ENCODE peak calls at places on chromosomes 7 and 10, in four cellular contexts. One of them, this sample, is unnamed. For H3K9me3, the result is how much of the 10 kb centered on the place peaks cover.

GRCh38 chr10:74078037-74078436 is 72.6 kb downstream of the AP3M1 start:
- DNase-seq in sigmoid colon: no peak
- DNase-seq in mammary epithelial cell: no peak
- DNase-seq in ovary: no peak
- DNase-seq in this sample: no peak

GRCh38 chr10:69061305-69062161 is 26.4 kb upstream of the SRGN start:
- DNase-seq in sigmoid colon: peak
- DNase-seq in mammary epithelial cell: peak
- DNase-seq in ovary: peak
- DNase-seq in this sample: peak

GRCh38 chr7:31119249-31119648 is 67.1 kb downstream of the ADCYAP1R1 start:
- DNase-seq in mammary epithelial cell: no peak
- DNase-seq in ovary: no peak
- DNase-seq in sigmoid colon: no peak
- DNase-seq in this sample: no peak

GRCh38 chr7:55092186-55092976 is 73.6 kb downstream of the EGFR start:
- DNase-seq in sigmoid colon: no peak
- DNase-seq in ovary: no peak
- DNase-seq in mammary epithelial cell: no peak
- DNase-seq in this sample: peak

GRCh38 chr7:52771177-52771576 is 264.3 kb upstream of the POM121L12 start:
- DNase-seq in mammary epithelial cell: no peak
- DNase-seq in sigmoid colon: no peak
- DNase-seq in ovary: no peak
- DNase-seq in this sample: no peak

GRCh38 chr10:111890046-111890445 is 293.5 kb downstream of the GPAM start:
- DNase-seq in sigmoid colon: no peak
- DNase-seq in ovary: no peak
- DNase-seq in mammary epithelial cell: no peak
- DNase-seq in this sample: no peak

GRCh38 chr7:75725306-75725705 is 13.4 kb downstream of the HIP1 start:
- DNase-seq in sigmoid colon: no peak
- DNase-seq in ovary: no peak
- DNase-seq in mammary epithelial cell: no peak
- DNase-seq in this sample: no peak

GRCh38 chr7:40306596-40306995 is 171.8 kb downstream of the SUGCT start:
- DNase-seq in mammary epithelial cell: peak
- DNase-seq in ovary: no peak
- DNase-seq in sigmoid colon: no peak
- DNase-seq in this sample: peak

GRCh38 chr10:78316451-78316931 is 282.8 kb downstream of the RPS24 start:
- DNase-seq in ovary: no peak
- DNase-seq in mammary epithelial cell: no peak
- DNase-seq in sigmoid colon: peak
- DNase-seq in this sample: no peak

GRCh38 chr7:111132833-111133232 is 41.9 kb downstream of the LRRN3 start:
- DNase-seq in ovary: no peak
- DNase-seq in sigmoid colon: no peak
- DNase-seq in mammary epithelial cell: peak
- DNase-seq in this sample: no peak

GRCh38 chr10:71650397-71650796 is 69.2 kb downstream of the C10orf105 start:
- DNase-seq in sigmoid colon: no peak
- DNase-seq in ovary: no peak
- DNase-seq in mammary epithelial cell: no peak
- DNase-seq in this sample: no peak

GRCh38 chr7:2103071-2103898 is 129.5 kb downstream of the MAD1L1 start:
- DNase-seq in mammary epithelial cell: no peak
- DNase-seq in ovary: no peak
- DNase-seq in sigmoid colon: no peak
- DNase-seq in this sample: no peak

GRCh38 chr7:69599211-69599878 is 1.1 kb downstream of the AUTS2 start:
- DNase-seq in mammary epithelial cell: no peak
- DNase-seq in ovary: peak
- DNase-seq in sigmoid colon: peak
- DNase-seq in this sample: peak

GRCh38 chr7:932651-932975 is 21.9 kb downstream of the ADAP1 start:
- DNase-seq in mammary epithelial cell: no peak
- DNase-seq in sigmoid colon: no peak
- DNase-seq in ovary: no peak
- DNase-seq in this sample: no peak

GRCh38 chr7:4738711-4739527 is 36.5 kb upstream of the AP5Z1 start:
- DNase-seq in sigmoid colon: peak
- DNase-seq in mammary epithelial cell: no peak
- DNase-seq in ovary: peak
- DNase-seq in this sample: peak

GRCh38 chr10:122876493-122876855 is 2.9 kb downstream of the FAM24B start:
- DNase-seq in sigmoid colon: no peak
- DNase-seq in ovary: no peak
- DNase-seq in mammary epithelial cell: no peak
- DNase-seq in this sample: no peak

GRCh38 chr10:23453465-23453864 is 14.6 kb downstream of the OTUD1 start:
- DNase-seq in mammary epithelial cell: no peak
- DNase-seq in sigmoid colon: no peak
- DNase-seq in ovary: no peak
- DNase-seq in this sample: no peak

GRCh38 chr10:5283305-5284158 is 81.2 kb upstream of the UCN3 start:
- DNase-seq in ovary: peak
- DNase-seq in mammary epithelial cell: peak
- DNase-seq in sigmoid colon: peak
- DNase-seq in this sample: peak

GRCh38 chr10:43806851-43807640 is 158.4 kb upstream of the ZNF32 start:
- DNase-seq in ovary: no peak
- DNase-seq in mammary epithelial cell: no peak
- DNase-seq in sigmoid colon: no peak
- DNase-seq in this sample: no peak

GRCh38 chr7:46490406-46490805 is 569.3 kb upstream of the IGFBP3 start:
- DNase-seq in mammary epithelial cell: no peak
- DNase-seq in sigmoid colon: no peak
- DNase-seq in ovary: no peak
- DNase-seq in this sample: no peak

GRCh38 chr7:68417659-68418058 is 1180.6 kb upstream of the AUTS2 start:
- DNase-seq in mammary epithelial cell: no peak
- DNase-seq in ovary: no peak
- DNase-seq in sigmoid colon: no peak
- DNase-seq in this sample: no peak

GRCh38 chr10:5546891-5547683 is 22.3 kb downstream of the CALML3 start:
- DNase-seq in sigmoid colon: peak
- DNase-seq in ovary: no peak
- DNase-seq in mammary epithelial cell: peak
- DNase-seq in this sample: no peak

GRCh38 chr7:52500796-52501195 is 534.6 kb upstream of the POM121L12 start:
- DNase-seq in sigmoid colon: no peak
- DNase-seq in ovary: no peak
- DNase-seq in mammary epithelial cell: peak
- DNase-seq in this sample: no peak

GRCh38 chr7:123652406-123652805 is 3.3 kb upstream of the LMOD2 start:
- DNase-seq in sigmoid colon: no peak
- DNase-seq in ovary: no peak
- DNase-seq in mammary epithelial cell: no peak
- DNase-seq in this sample: no peak

GRCh38 chr7:80847895-80848294 is 71.0 kb downstream of the SEMA3C start:
- DNase-seq in ovary: no peak
- DNase-seq in sigmoid colon: no peak
- DNase-seq in mammary epithelial cell: no peak
- DNase-seq in this sample: peak

GRCh38 chr7:152025937-152026890 is 740 bp downstream of the GALNT11 start:
- DNase-seq in sigmoid colon: no peak
- DNase-seq in ovary: no peak
- DNase-seq in mammary epithelial cell: peak
- DNase-seq in this sample: no peak

GRCh38 chr10:48430402-48430993 is 124.0 kb downstream of the MAPK8 start:
- DNase-seq in mammary epithelial cell: no peak
- DNase-seq in ovary: no peak
- DNase-seq in sigmoid colon: no peak
- DNase-seq in this sample: no peak

GRCh38 chr10:21495002-21495685 is 30.3 kb downstream of the SKIDA1 start:
- DNase-seq in sigmoid colon: no peak
- DNase-seq in mammary epithelial cell: no peak
- DNase-seq in ovary: peak
- DNase-seq in this sample: no peak

GRCh38 chr10:92590623-92591549 is 2.0 kb upstream of the KIF11 start:
- DNase-seq in mammary epithelial cell: no peak
- DNase-seq in sigmoid colon: no peak
- DNase-seq in ovary: peak
- DNase-seq in this sample: peak

GRCh38 chr10:28881483-28881882 is 204.2 kb downstream of the BAMBI start:
- DNase-seq in sigmoid colon: no peak
- DNase-seq in mammary epithelial cell: no peak
- DNase-seq in ovary: no peak
- DNase-seq in this sample: no peak

GRCh38 chr7:112201421-112201820 is 4.8 kb downstream of the DOCK4 start:
- DNase-seq in ovary: no peak
- DNase-seq in mammary epithelial cell: peak
- DNase-seq in sigmoid colon: no peak
- DNase-seq in this sample: peak

GRCh38 chr10:70683601-70684329 is 11.5 kb downstream of the ADAMTS14 start:
- DNase-seq in sigmoid colon: no peak
- DNase-seq in ovary: no peak
- DNase-seq in mammary epithelial cell: no peak
- DNase-seq in this sample: no peak

GRCh38 chr10:35598379-35598778 is 6.8 kb upstream of the GJD4 start:
- DNase-seq in mammary epithelial cell: no peak
- DNase-seq in sigmoid colon: no peak
- DNase-seq in ovary: no peak
- DNase-seq in this sample: peak

DNA sequence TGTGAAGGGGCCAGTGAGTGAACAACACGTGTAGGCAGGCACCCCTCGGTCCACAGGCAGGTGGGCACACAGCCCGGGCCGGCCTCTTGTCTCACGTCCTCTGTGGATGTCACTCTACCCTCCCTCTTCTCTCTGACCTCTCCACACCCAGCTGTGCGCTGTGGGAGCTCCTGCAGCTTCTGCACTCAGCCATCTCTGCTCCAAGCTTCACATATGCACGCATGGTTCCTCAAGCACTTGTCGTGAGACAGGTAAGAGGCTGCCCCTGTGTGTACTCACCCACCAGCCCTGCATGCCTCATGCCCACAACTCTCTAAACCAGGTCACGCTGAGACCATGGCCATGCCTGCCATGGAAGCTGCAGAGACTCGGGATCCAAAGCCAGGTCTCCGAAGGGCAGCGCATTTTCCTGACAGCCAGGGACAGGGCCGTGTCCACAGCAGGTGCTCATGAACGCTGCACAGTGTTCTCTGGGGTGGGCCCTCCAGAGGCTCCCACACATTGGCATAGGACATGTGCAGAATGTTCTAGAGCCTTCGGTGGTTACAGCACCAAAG is 477.5 kb downstream of the PTPRN2 start:
- DNase-seq in ovary: no peak
- DNase-seq in sigmoid colon: no peak
- DNase-seq in mammary epithelial cell: no peak
- DNase-seq in this sample: no peak
- H3K9me3 ChIP-seq in ovary: under half
- H3K9me3 ChIP-seq in sigmoid colon: under half
- H3K9me3 ChIP-seq in mammary epithelial cell: under half
- H3K9me3 ChIP-seq in this sample: under half

GRCh38 chr7:98740643-98741042 is 123.6 kb downstream of the NPTX2 start:
- DNase-seq in sigmoid colon: no peak
- DNase-seq in mammary epithelial cell: no peak
- DNase-seq in ovary: no peak
- DNase-seq in this sample: no peak

GRCh38 chr7:98748090-98748489 is 121.7 kb downstream of the TMEM130 start:
- DNase-seq in mammary epithelial cell: no peak
- DNase-seq in sigmoid colon: no peak
- DNase-seq in ovary: no peak
- DNase-seq in this sample: no peak

DNA sequence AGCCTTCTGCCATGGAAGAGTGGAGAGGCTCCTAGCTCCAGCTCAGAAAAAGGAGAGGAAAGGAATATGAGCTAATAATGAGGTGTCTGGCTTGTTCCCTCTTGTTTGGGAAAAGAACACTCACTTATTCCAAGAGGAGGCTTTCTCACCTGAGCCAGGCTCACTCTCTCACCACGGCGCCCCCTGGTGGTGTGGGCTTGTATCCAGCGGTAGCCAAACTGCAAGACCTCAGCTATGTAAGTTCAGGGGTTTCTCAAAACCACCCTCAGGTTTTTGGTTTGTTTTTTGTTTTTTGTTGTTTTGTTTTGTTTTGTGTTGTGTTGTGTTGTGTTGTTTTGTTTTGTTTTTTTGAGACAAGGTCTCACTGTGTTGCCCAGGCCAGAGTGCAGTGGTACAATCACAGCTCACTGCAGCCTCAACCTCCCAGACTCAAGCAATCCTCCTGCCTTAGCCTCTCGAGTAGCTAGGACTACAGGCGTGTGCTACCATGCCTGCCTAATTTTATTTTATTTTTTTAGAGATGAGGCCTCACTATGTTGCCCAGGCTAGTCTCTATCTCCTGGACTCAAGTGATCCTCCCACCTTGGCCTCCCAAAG is 124.0 kb downstream of the TMEM130 start:
- DNase-seq in sigmoid colon: no peak
- DNase-seq in ovary: no peak
- DNase-seq in mammary epithelial cell: peak
- DNase-seq in this sample: peak
- H3K9me3 ChIP-seq in sigmoid colon: under half
- H3K9me3 ChIP-seq in ovary: under half
- H3K9me3 ChIP-seq in mammary epithelial cell: under half
- H3K9me3 ChIP-seq in this sample: under half

GRCh38 chr7:100071018-100071723 is 10.4 kb downstream of the ZNF3 start:
- DNase-seq in sigmoid colon: no peak
- DNase-seq in ovary: no peak
- DNase-seq in mammary epithelial cell: no peak
- DNase-seq in this sample: no peak
- H3K9me3 ChIP-seq in sigmoid colon: under half
- H3K9me3 ChIP-seq in ovary: under half
- H3K9me3 ChIP-seq in mammary epithelial cell: under half
- H3K9me3 ChIP-seq in this sample: under half

DNA sequence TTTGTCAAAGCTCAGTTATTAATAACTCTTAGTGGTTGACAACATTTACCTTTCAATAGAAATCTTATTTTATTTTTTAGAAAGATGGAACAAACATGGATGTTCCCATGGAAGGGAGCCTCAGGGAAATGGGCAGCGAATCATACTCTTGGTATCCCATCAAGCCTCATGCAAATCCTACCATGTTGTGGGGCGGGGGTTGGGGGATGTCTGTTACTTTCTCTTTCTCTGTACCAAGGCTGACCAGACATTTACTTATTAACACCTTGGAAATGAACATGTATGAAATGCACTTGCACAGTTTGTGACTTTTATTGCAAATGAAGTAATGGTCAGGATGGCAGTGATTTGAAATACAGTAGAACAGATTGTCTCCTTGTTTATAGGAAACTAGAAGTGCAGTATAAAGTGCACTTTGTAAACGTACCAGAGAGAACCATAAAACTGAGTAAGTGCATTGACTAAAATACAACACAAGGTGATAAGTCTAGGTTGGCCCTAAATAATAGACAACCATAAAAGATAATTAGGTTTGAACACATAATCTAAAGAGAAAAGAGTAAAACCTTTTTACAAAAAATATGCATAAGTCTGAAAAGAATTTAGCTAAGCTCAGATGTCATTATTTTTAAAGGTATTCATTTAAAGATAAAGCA is 32.4 kb downstream of the SEMA3D start:
- DNase-seq in ovary: no peak
- DNase-seq in sigmoid colon: no peak
- DNase-seq in mammary epithelial cell: no peak
- DNase-seq in this sample: no peak
- H3K9me3 ChIP-seq in ovary: under half
- H3K9me3 ChIP-seq in sigmoid colon: under half
- H3K9me3 ChIP-seq in mammary epithelial cell: under half
- H3K9me3 ChIP-seq in this sample: under half

This sample was measured in adipocyte.